ENCODE peak calls at places on chromosomes 13 and 19, in six cellular contexts. U is mammary epithelial cell, R is suprapubic skin, I is uterus, O is brain microvascular endothelial cell, F is AG04450. H is an unnamed sample.

GRCh38 chr19:51066393-51066792 is 1.5 kb upstream of the KLK13 start:
- DNase-seq in I (no peak), U (no peak), R (no peak), O (no peak), F (no peak), H (no peak)

GRCh38 chr13:74324338-74324737 is 190.1 kb upstream of the KLF12 start:
- DNase-seq in U (no peak), F (no peak), O (no peak), R (no peak), I (no peak), H (no peak)

GRCh38 chr19:30273184-30273583 is 99.0 kb upstream of the ZNF536 start:
- DNase-seq in I (no peak), R (no peak), F (no peak), U (no peak), O (no peak), H (no peak)

GRCh38 chr19:6223461-6224307 is 56.1 kb downstream of the MLLT1 start:
- DNase-seq in O (no peak), U (no peak), F (no peak), I (no peak), R (no peak), H (no peak)

GRCh38 chr13:24659239-24659638 is 21.0 kb upstream of the ATP12A start:
- DNase-seq in I (no peak), R (no peak), U (no peak), O (no peak), F (no peak), H (no peak)

GRCh38 chr13:43804461-43805070 is 17.8 kb upstream of the ENOX1 start:
- DNase-seq in R (no peak), I (no peak), O (peak), F (peak), U (peak), H (no peak)

GRCh38 chr13:99436013-99436412 is 65.3 kb upstream of the TM9SF2 start:
- DNase-seq in I (no peak), O (no peak), F (no peak), R (no peak), U (peak), H (no peak)

GRCh38 chr13:40662866-40663265 is 3.6 kb downstream of the FOXO1 start:
- DNase-seq in R (no peak), O (no peak), I (no peak), F (no peak), U (no peak), H (no peak)

GRCh38 chr13:32427852-32428580 is at the start of gene N4BP2L1:
- DNase-seq in I (peak), F (no peak), U (peak), O (peak), R (peak), H (peak)

GRCh38 chr13:90984737-90985136 is 362.8 kb upstream of the MIR17HG start:
- DNase-seq in F (no peak), R (no peak), O (no peak), I (no peak), U (no peak), H (no peak)

GRCh38 chr13:42151781-42152180 is 103.3 kb downstream of the DGKH start:
- DNase-seq in R (no peak), O (no peak), F (no peak), U (no peak), I (no peak), H (no peak)

GRCh38 chr13:40651866-40652587 is 14.4 kb downstream of the FOXO1 start:
- DNase-seq in U (no peak), O (no peak), I (no peak), F (no peak), R (no peak), H (no peak)

GRCh38 chr19:50322931-50323781 is 6.0 kb downstream of the KCNC3 start:
- DNase-seq in I (no peak), F (no peak), O (no peak), R (no peak), U (no peak), H (no peak)

GRCh38 chr19:1904385-1905070 is 671 bp upstream of the ADAT3 start:
- DNase-seq in F (no peak), U (peak), R (no peak), I (peak), O (no peak), H (no peak)

GRCh38 chr13:80141114-80141849 is 199.6 kb downstream of the SPRY2 start:
- DNase-seq in I (peak), O (peak), U (no peak), F (peak), R (no peak), H (peak)

GRCh38 chr13:46633416-46633815 is 80.4 kb downstream of the LRCH1 start:
- DNase-seq in R (no peak), O (peak), U (peak), I (no peak), F (peak), H (no peak)

GRCh38 chr13:75993823-75994222 is 357.7 kb downstream of the LMO7 start:
- DNase-seq in O (no peak), F (no peak), I (no peak), R (no peak), U (no peak), H (no peak)

GRCh38 chr19:10864538-10864899 is 6.8 kb upstream of the CARM1 start:
- DNase-seq in U (peak), R (peak), I (peak), O (peak), F (peak), H (peak)

DNA sequence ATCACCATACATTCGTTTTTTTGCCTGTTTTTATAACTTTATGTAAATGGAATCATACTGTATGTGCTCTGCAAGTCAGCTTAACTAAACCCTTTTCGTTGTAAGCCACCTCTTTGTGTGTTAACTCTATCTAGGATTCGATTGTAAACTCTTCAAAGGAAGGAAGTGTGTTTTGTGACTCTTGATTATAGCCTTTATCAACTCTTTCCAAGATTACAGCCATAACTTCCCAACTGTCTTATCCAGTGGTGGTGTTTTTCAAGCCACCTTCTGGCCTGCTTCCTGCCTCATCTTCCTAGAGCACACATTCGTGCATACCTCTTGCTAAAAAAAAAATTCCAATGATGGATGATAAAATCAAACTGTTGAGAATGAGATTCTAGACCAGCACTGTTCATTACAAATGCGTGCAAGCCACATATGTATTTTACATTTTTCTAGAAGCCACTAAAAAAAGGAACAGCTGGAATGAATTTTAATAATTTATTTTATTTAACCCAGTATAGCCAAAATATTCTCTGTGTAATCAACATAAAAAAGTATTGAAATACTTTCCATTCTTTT is 12.0 kb upstream of the FBXL3 start:
- DNase-seq in F (no peak), O (no peak), U (no peak), R (no peak), I (no peak), H (no peak)
- H3K27ac ChIP-seq in F (no peak), O (no peak), U (no peak), R (no peak), I (no peak), H (no peak)

GRCh38 chr19:4199699-4200293 is 17.3 kb downstream of the ANKRD24 start:
- DNase-seq in I (no peak), F (no peak), O (no peak), R (no peak), U (no peak), H (no peak)
- H3K27ac ChIP-seq in I (no peak), F (no peak), O (no peak), R (no peak), U (no peak), H (no peak)

DNA sequence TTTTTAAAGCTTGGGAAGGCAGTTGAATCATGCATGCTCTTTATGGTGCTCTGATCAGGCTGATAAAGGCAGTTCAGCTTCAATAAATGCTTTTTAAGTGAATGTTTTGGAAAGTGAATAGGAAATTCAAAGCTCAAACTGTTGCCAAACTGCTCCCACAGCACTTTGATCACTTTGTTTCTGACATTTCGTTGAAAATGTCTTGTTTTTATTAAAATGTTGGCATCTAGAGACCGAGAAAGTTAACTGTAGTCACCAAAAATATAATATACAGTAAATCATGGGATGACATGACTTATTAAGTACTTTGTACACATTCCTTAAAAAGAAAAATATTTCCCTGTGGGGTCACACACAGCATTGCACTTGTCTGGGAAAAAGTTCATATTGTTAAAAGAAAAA is 625.7 kb upstream of the PCDH9 start:
- DNase-seq in U (no peak), R (no peak), O (no peak), I (no peak), F (no peak), H (no peak)
- H3K27ac ChIP-seq in U (no peak), R (no peak), O (no peak), I (no peak), F (no peak), H (no peak)

GRCh38 chr19:4506449-4507149 is 11.7 kb downstream of the PLIN4 start:
- DNase-seq in O (peak), F (peak), I (no peak), U (peak), R (no peak), H (no peak)
- H3K27ac ChIP-seq in O (peak), F (no peak), I (no peak), U (no peak), R (no peak), H (no peak)

DNA sequence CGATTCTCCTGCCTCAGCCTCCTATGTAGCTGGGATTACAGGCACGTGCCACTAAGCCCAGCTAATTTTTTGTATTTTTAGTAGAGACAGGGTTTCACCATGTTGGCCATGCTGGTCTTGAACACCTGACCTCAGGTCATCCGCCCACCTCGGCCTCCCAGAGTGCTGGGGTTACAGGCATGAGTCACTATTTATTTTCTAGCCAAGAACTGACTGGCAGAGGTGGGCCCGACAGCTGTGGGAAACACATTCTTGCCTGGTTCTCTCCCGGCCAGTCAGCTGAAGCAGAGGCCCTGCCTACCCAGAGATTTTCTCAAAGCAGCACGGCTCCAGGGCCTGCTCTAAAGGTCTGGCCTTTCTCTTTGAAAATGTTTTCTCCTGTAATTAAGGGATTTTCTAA is 108.0 kb downstream of the KCTD15 start:
- DNase-seq in I (no peak), U (peak), O (peak), R (no peak), F (no peak), H (no peak)
- H3K27ac ChIP-seq in I (peak), U (no peak), O (peak), R (peak), F (no peak), H (no peak)

GRCh38 chr13:111893607-111894443 is 173.1 kb upstream of the SOX1 start:
- DNase-seq in U (no peak), F (no peak), O (no peak), R (no peak), I (no peak), H (no peak)
- H3K27ac ChIP-seq in U (no peak), F (no peak), O (no peak), R (no peak), I (no peak), H (no peak)

GRCh38 chr19:31316201-31316951 is 32.9 kb downstream of the TSHZ3 start:
- DNase-seq in R (no peak), F (no peak), O (no peak), U (no peak), I (peak), H (peak)
- H3K27ac ChIP-seq in R (no peak), F (peak), O (no peak), U (no peak), I (peak), H (no peak)

GRCh38 chr13:114068723-114069322 is 63.6 kb downstream of the RASA3 start:
- DNase-seq in R (peak), I (peak), U (no peak), F (peak), O (no peak), H (peak)
- H3K27ac ChIP-seq in R (peak), I (peak), U (no peak), F (peak), O (peak), H (peak)

GRCh38 chr13:30928971-30929370 is 3.5 kb upstream of the TEX26 start:
- DNase-seq in U (peak), I (no peak), F (no peak), O (no peak), R (no peak), H (no peak)
- H3K27ac ChIP-seq in U (no peak), I (no peak), F (no peak), O (no peak), R (no peak), H (no peak)

DNA sequence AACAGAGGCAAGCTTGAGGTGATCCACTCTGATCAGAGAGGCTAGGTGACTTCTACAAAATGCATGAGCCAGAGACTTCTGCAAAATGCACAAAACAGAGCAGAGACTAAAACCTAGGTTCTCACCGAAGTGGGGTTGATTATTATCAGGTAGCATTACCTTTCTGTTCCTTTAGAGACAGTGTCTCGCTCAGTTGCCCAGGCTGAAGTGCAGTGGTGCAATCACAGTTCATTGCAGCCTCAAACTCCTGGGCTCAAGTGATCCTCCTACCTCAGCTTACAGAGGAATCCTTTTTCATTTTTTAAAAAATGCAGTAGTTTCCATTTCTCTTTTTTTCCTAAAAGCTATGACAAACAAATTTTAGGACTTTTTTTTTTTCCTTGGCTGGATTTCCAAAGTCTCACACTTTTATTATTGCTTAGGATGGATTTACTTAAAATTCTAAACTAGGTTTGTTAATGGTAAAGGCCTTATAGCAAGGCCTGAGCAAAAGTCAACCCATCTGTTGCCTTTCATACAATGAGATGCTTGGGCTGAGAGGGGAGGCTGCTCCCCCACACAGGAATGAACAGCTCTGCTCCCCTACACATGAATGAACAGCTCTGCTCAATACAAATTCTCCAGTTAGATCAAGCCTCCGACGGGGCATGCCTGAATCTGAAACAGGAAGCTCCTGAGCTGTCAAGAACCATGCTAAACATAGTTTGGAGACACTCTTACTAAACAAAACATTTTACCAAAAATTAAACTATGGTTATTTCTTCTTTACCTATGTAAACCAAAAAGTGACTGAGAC is 18.8 kb upstream of the TNFRSF19 start:
- DNase-seq in I (no peak), F (no peak), R (no peak), O (no peak), U (no peak), H (no peak)
- H3K27ac ChIP-seq in I (no peak), F (no peak), R (peak), O (no peak), U (no peak), H (no peak)

H was measured in tibial artery.